ENCODE peak calls at places on chromosomes 5 and 9, in six cellular contexts. A, Z, D, R, Y and F are unnamed samples.

GRCh38 chr5:151757233-151758140 is 944 bp downstream of the ATOX1 start:
- DNase-seq in D (no peak), A (no peak), Y (no peak), Z (no peak), R (no peak), F (no peak)

GRCh38 chr9:135224921-135225541 is 137.6 kb downstream of the OLFM1 start:
- DNase-seq in A (no peak), R (peak), Y (no peak), D (peak), Z (no peak), F (no peak)

GRCh38 chr5:115961413-115962238 is 649 bp upstream of the LVRN start:
- DNase-seq in A (no peak), Y (no peak), D (no peak), R (no peak), Z (no peak), F (no peak)

GRCh38 chr5:80516826-80517225 is 28.9 kb downstream of the FAM151B start:
- DNase-seq in Y (no peak), Z (no peak), D (no peak), R (no peak), A (no peak), F (no peak)

GRCh38 chr9:18404482-18405029 is 69.4 kb upstream of the ADAMTSL1 start:
- DNase-seq in Y (no peak), A (no peak), R (no peak), Z (no peak), D (no peak), F (no peak)

GRCh38 chr5:120678279-120678678 is 214.2 kb downstream of the PRR16 start:
- DNase-seq in D (no peak), A (no peak), Y (no peak), Z (no peak), R (no peak), F (no peak)

GRCh38 chr9:20242767-20243166 is 379.5 kb downstream of the MLLT3 start:
- DNase-seq in A (no peak), R (no peak), D (no peak), Z (no peak), Y (no peak), F (no peak)

GRCh38 chr5:75384218-75384617 is 47.2 kb downstream of the HMGCR start:
- DNase-seq in Z (no peak), D (no peak), A (no peak), Y (no peak), R (no peak), F (no peak)

GRCh38 chr5:147452137-147452838 is 57.6 kb downstream of the DPYSL3 start:
- DNase-seq in R (no peak), A (no peak), Y (no peak), D (no peak), Z (no peak), F (no peak)

GRCh38 chr5:107486489-107486888 is 184.2 kb downstream of the EFNA5 start:
- DNase-seq in Y (no peak), A (no peak), R (no peak), Z (no peak), D (no peak), F (no peak)